ENCODE peak calls at places on chromosomes 6 and 20, in ten cellular contexts. E is uterus; M is CD8-positive, alpha-beta T cell; V is A549; I is HCT116; K is sigmoid colon; N is lung; O is brain microvascular endothelial cell; G is tibial artery; R is vagina. Q is an unnamed sample.

GRCh38 chr6:90190752-90191393 is 105.8 kb downstream of the BACH2 start:
- DNase-seq in R (no peak), K (no peak), N (no peak), E (no peak), I (no peak), M (no peak), G (no peak), O (no peak), V (no peak), Q (no peak)

GRCh38 chr6:16299861-16300260 is 61.5 kb downstream of the GMPR start:
- DNase-seq in M (no peak), G (no peak), O (no peak), V (no peak), N (no peak), R (no peak), K (no peak), E (no peak), I (no peak), Q (no peak)

GRCh38 chr6:119328254-119328653 is 21.3 kb downstream of the MAN1A1 start:
- DNase-seq in G (no peak), R (no peak), V (no peak), K (no peak), N (no peak), M (no peak), I (no peak), O (no peak), E (no peak), Q (no peak)

GRCh38 chr6:148343383-148343782 is 745 bp downstream of the SASH1 start:
- DNase-seq in R (no peak), V (no peak), M (no peak), E (no peak), I (no peak), O (no peak), K (no peak), G (no peak), N (no peak), Q (no peak)

GRCh38 chr6:3987072-3987471 is 91.9 kb downstream of the FAM217A start:
- DNase-seq in K (no peak), V (peak), M (no peak), R (no peak), O (peak), G (no peak), I (no peak), N (no peak), E (no peak), Q (peak)

GRCh38 chr6:141685416-141685815 is 447.3 kb upstream of the GJE1 start:
- DNase-seq in G (no peak), V (no peak), M (no peak), N (no peak), K (no peak), R (no peak), E (no peak), I (no peak), O (no peak), Q (peak)

GRCh38 chr6:77448546-77448945 is 14.7 kb downstream of the HTR1B start:
- DNase-seq in I (no peak), G (no peak), K (no peak), R (no peak), E (no peak), N (no peak), V (no peak), M (no peak), O (no peak), Q (no peak)

GRCh38 chr6:109349419-109349987 is 32.8 kb downstream of the CD164 start:
- DNase-seq in M (no peak), G (no peak), V (peak), N (peak), O (peak), I (no peak), R (no peak), E (no peak), K (no peak), Q (peak)

GRCh38 chr6:159390384-159390783 is 221.2 kb downstream of the FNDC1 start:
- DNase-seq in N (no peak), K (no peak), R (no peak), I (no peak), M (no peak), G (no peak), O (no peak), V (no peak), E (no peak), Q (no peak)

GRCh38 chr20:53216856-53217576 is 244.9 kb downstream of the TSHZ2 start:
- DNase-seq in K (peak), G (peak), N (peak), R (no peak), E (peak), O (peak), M (peak), V (peak), I (peak), Q (peak)
- TF ChIP-seq CTCF in K (peak), G (peak), N (peak), R (peak), E (peak), O (peak), M (peak), V (peak), I (peak), Q (peak)

DNA sequence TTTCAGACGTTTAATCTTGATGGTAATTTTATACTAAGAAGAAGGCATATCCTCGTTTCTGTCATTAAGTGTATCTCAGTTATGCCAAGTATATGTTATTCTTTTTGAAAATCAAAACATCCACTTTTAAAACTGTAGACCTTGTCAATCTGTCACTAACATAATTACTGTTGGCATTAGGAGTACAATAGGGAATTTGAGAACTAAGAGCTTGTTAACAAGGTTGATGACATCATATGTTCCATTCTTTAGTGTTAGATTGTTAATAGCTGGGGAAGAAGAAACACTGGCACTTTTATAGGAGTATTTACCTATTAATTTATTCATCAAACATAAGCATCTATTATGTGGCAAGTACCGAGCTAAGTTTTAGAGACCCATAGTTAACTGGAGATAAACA is 76.2 kb downstream of the MAP3K4 start:
- DNase-seq in N (no peak), V (no peak), E (no peak), O (no peak), R (no peak), M (no peak), I (no peak), G (no peak), K (no peak), Q (no peak)
- H3K4me3 ChIP-seq in N (no peak), V (no peak), E (no peak), O (no peak), R (no peak), M (no peak), I (no peak), G (no peak), K (no peak), Q (no peak)

GRCh38 chr20:14055127-14055742 is 59.9 kb downstream of the MACROD2 start:
- DNase-seq in R (no peak), M (no peak), N (no peak), I (peak), V (peak), K (no peak), O (peak), G (no peak), E (peak), Q (peak)
- TF ChIP-seq CTCF in R (peak), M (peak), N (peak), I (peak), V (peak), K (peak), O (peak), G (peak), E (peak), Q (peak)

GRCh38 chr20:34525709-34526416 is 9.6 kb downstream of the DYNLRB1 start:
- DNase-seq in R (no peak), V (peak), N (peak), M (no peak), O (peak), G (peak), E (peak), I (peak), K (peak), Q (peak)

GRCh38 chr20:34526466-34526865 is 10.2 kb downstream of the DYNLRB1 start:
- DNase-seq in G (no peak), R (no peak), I (no peak), N (no peak), K (no peak), M (no peak), E (no peak), V (no peak), O (no peak), Q (no peak)

GRCh38 chr20:34525342-34525708 is 9.1 kb downstream of the DYNLRB1 start:
- DNase-seq in V (no peak), N (no peak), R (no peak), G (no peak), K (no peak), I (no peak), M (no peak), O (no peak), E (no peak), Q (no peak)

GRCh38 chr20:34524426-34524825 is 8.2 kb downstream of the DYNLRB1 start:
- DNase-seq in I (no peak), N (no peak), V (no peak), E (no peak), K (no peak), O (no peak), M (no peak), R (no peak), G (no peak), Q (no peak)

GRCh38 chr20:34522969-34523871 is 7.0 kb downstream of the DYNLRB1 start:
- DNase-seq in M (peak), N (peak), G (no peak), V (peak), O (peak), R (no peak), K (no peak), I (peak), E (peak), Q (peak)
- H3K4me3 ChIP-seq in M (no peak), N (no peak), G (no peak), V (no peak), O (no peak), R (no peak), K (no peak), I (no peak), E (no peak), Q (no peak)

Q was measured in choroid plexus epithelial cell.